ENCODE peak calls at places on chromosome 13, in four cellular contexts. B is NCI-H82; J is effector CD8-positive, alpha-beta T cell; U is kidney tubule cell. W is an unnamed sample.

GRCh38 chr13:64770743-64771142 is 2459.4 kb downstream of the PCDH9 start:
- DNase-seq in B (no peak), J (no peak), U (no peak), W (no peak)

GRCh38 chr13:113211774-113212173 is 2.4 kb downstream of the CUL4A start:
- DNase-seq in B (peak), J (no peak), U (peak), W (peak)

GRCh38 chr13:49374585-49375290 is 69.1 kb downstream of the CAB39L start:
- DNase-seq in B (no peak), J (no peak), U (peak), W (no peak)

GRCh38 chr13:112716841-112717520 is 27.1 kb downstream of the ATP11A start:
- DNase-seq in B (no peak), J (no peak), U (no peak), W (no peak)

GRCh38 chr13:103973740-103974139 is 907.5 kb upstream of the SLC10A2 start:
- DNase-seq in B (no peak), J (no peak), U (no peak), W (no peak)

GRCh38 chr13:98405690-98406344 is 171.1 kb downstream of the STK24 start:
- DNase-seq in B (no peak), J (no peak), U (no peak), W (peak)

GRCh38 chr13:41356788-41357187 is 45.7 kb downstream of the NAA16 start:
- DNase-seq in B (no peak), J (no peak), U (no peak), W (no peak)

GRCh38 chr13:99565478-99566124 is 64.3 kb downstream of the TM9SF2 start:
- DNase-seq in B (no peak), J (no peak), U (no peak), W (no peak)

GRCh38 chr13:94800423-94800822 is 88.1 kb upstream of the SOX21 start:
- DNase-seq in B (no peak), J (no peak), U (no peak), W (no peak)

GRCh38 chr13:44219808-44220544 is 153.6 kb upstream of the SERP2 start:
- DNase-seq in B (no peak), J (no peak), U (peak), W (no peak)

GRCh38 chr13:114009590-114010400 is 35.9 kb upstream of the C13orf46 start:
- DNase-seq in B (no peak), J (no peak), U (no peak), W (no peak)

GRCh38 chr13:87893186-87893585 is 222.0 kb downstream of the SLITRK5 start:
- DNase-seq in B (no peak), J (no peak), U (peak), W (no peak)

GRCh38 chr13:48492123-48493075 is 40.5 kb downstream of the RCBTB2 start:
- DNase-seq in B (peak), J (peak), U (peak), W (no peak)

GRCh38 chr13:50437252-50437651 is 406.2 kb downstream of the DLEU7 start:
- DNase-seq in B (no peak), J (no peak), U (peak), W (no peak)

GRCh38 chr13:39461685-39462266 is 141.2 kb downstream of the LHFPL6 start:
- DNase-seq in B (no peak), J (no peak), U (no peak), W (no peak)

GRCh38 chr13:97855570-97855970 is 97.9 kb upstream of the IPO5 start:
- DNase-seq in B (peak), J (no peak), U (peak), W (peak)

GRCh38 chr13:113636266-113636963 is 21.6 kb downstream of the ATP4B start:
- DNase-seq in B (no peak), J (no peak), U (no peak), W (no peak)

GRCh38 chr13:84362777-84363176 is 480.5 kb upstream of the SLITRK1 start:
- DNase-seq in B (no peak), J (no peak), U (no peak), W (no peak)

GRCh38 chr13:36706755-36707154 is 32.9 kb downstream of the SERTM1 start:
- DNase-seq in B (no peak), J (no peak), U (no peak), W (no peak)

GRCh38 chr13:79237981-79238380 is 168.1 kb downstream of the RBM26 start:
- DNase-seq in B (no peak), J (no peak), U (no peak), W (peak)

GRCh38 chr13:38883783-38884182 is 106.8 kb downstream of the STOML3 start:
- DNase-seq in B (no peak), J (no peak), U (no peak), W (no peak)

GRCh38 chr13:96229356-96229755 is 139.4 kb downstream of the HS6ST3 start:
- DNase-seq in B (peak), J (no peak), U (peak), W (peak)

GRCh38 chr13:21100994-21101757 is 39.8 kb upstream of the LATS2 start:
- DNase-seq in B (no peak), J (no peak), U (no peak), W (no peak)

GRCh38 chr13:99085139-99085845 is 107.4 kb upstream of the DOCK9 start:
- DNase-seq in B (peak), J (no peak), U (peak), W (no peak)

GRCh38 chr13:100525453-100526298 is 62.9 kb downstream of the GGACT start:
- DNase-seq in B (no peak), J (no peak), U (peak), W (no peak)

GRCh38 chr13:109844396-109844795 is 58.0 kb upstream of the IRS2 start:
- DNase-seq in B (no peak), J (no peak), U (peak), W (no peak)

GRCh38 chr13:30791354-30791921 is 56.1 kb downstream of the ALOX5AP start:
- DNase-seq in B (no peak), J (no peak), U (no peak), W (no peak)

GRCh38 chr13:30892966-30893365 is 13.1 kb upstream of the MEDAG start:
- DNase-seq in B (peak), J (no peak), U (peak), W (peak)

GRCh38 chr13:48160879-48161278 is 66.0 kb upstream of the MED4 start:
- DNase-seq in B (no peak), J (no peak), U (peak), W (peak)

W was measured in DMS53.